ENCODE peak calls at places on chromosomes 5 and 9, in six cellular contexts. One of them, this sample, is unnamed. For H3K9me3, the result is how much of the 10 kb centered on the place peaks cover.

GRCh38 chr5:102856374-102856748 is 101.3 kb downstream of the PAM start:
- DNase-seq in effector memory CD4-positive, alpha-beta T cell: no peak
- DNase-seq in upper lobe of right lung: no peak
- DNase-seq in AG04450: no peak
- DNase-seq in ovary: no peak
- DNase-seq in left lung: no peak
- DNase-seq in this sample: no peak

GRCh38 chr5:169080352-169080938 is 220.5 kb downstream of the SLIT3 start:
- DNase-seq in effector memory CD4-positive, alpha-beta T cell: no peak
- DNase-seq in upper lobe of right lung: no peak
- DNase-seq in AG04450: no peak
- DNase-seq in ovary: no peak
- DNase-seq in left lung: no peak
- DNase-seq in this sample: no peak

GRCh38 chr5:73640861-73641320 is 14.9 kb downstream of the ARHGEF28 start:
- DNase-seq in effector memory CD4-positive, alpha-beta T cell: no peak
- DNase-seq in upper lobe of right lung: no peak
- DNase-seq in AG04450: no peak
- DNase-seq in ovary: no peak
- DNase-seq in left lung: no peak
- DNase-seq in this sample: no peak

GRCh38 chr9:34139477-34140146 is 13.1 kb upstream of the DCAF12 start:
- DNase-seq in effector memory CD4-positive, alpha-beta T cell: no peak
- DNase-seq in upper lobe of right lung: no peak
- DNase-seq in AG04450: peak
- DNase-seq in ovary: peak
- DNase-seq in left lung: peak
- DNase-seq in this sample: no peak

GRCh38 chr5:142432369-142432863 is 107.6 kb upstream of the SPRY4 start:
- DNase-seq in effector memory CD4-positive, alpha-beta T cell: peak
- DNase-seq in upper lobe of right lung: peak
- DNase-seq in AG04450: no peak
- DNase-seq in ovary: no peak
- DNase-seq in left lung: peak
- DNase-seq in this sample: no peak

GRCh38 chr5:124718376-124718775 is 28.1 kb downstream of the ZNF608 start:
- DNase-seq in effector memory CD4-positive, alpha-beta T cell: no peak
- DNase-seq in upper lobe of right lung: no peak
- DNase-seq in AG04450: no peak
- DNase-seq in ovary: no peak
- DNase-seq in left lung: no peak
- DNase-seq in this sample: no peak

GRCh38 chr9:120439147-120439546 is 140.8 kb downstream of the CDK5RAP2 start:
- DNase-seq in effector memory CD4-positive, alpha-beta T cell: no peak
- DNase-seq in upper lobe of right lung: no peak
- DNase-seq in AG04450: no peak
- DNase-seq in ovary: no peak
- DNase-seq in left lung: no peak
- DNase-seq in this sample: no peak

GRCh38 chr9:6973089-6973488 is 215.3 kb downstream of the KDM4C start:
- DNase-seq in effector memory CD4-positive, alpha-beta T cell: no peak
- DNase-seq in upper lobe of right lung: no peak
- DNase-seq in AG04450: no peak
- DNase-seq in ovary: no peak
- DNase-seq in left lung: no peak
- DNase-seq in this sample: no peak

GRCh38 chr5:109467058-109467457 is 57.3 kb upstream of the PJA2 start:
- DNase-seq in effector memory CD4-positive, alpha-beta T cell: no peak
- DNase-seq in upper lobe of right lung: no peak
- DNase-seq in AG04450: no peak
- DNase-seq in ovary: no peak
- DNase-seq in left lung: no peak
- DNase-seq in this sample: no peak

GRCh38 chr5:154479944-154480750 is 2.1 kb upstream of the HAND1 start:
- DNase-seq in effector memory CD4-positive, alpha-beta T cell: no peak
- DNase-seq in upper lobe of right lung: no peak
- DNase-seq in AG04450: no peak
- DNase-seq in ovary: no peak
- DNase-seq in left lung: no peak
- DNase-seq in this sample: no peak

GRCh38 chr5:150638488-150639316 is 1.8 kb upstream of the SYNPO start:
- DNase-seq in effector memory CD4-positive, alpha-beta T cell: no peak
- DNase-seq in upper lobe of right lung: peak
- DNase-seq in AG04450: no peak
- DNase-seq in ovary: no peak
- DNase-seq in left lung: no peak
- DNase-seq in this sample: no peak

GRCh38 chr5:73306741-73307275 is 133.8 kb downstream of the TMEM174 start:
- DNase-seq in effector memory CD4-positive, alpha-beta T cell: no peak
- DNase-seq in upper lobe of right lung: no peak
- DNase-seq in AG04450: no peak
- DNase-seq in ovary: no peak
- DNase-seq in left lung: no peak
- DNase-seq in this sample: no peak

GRCh38 chr5:80231243-80231642 is 24.6 kb downstream of the SERINC5 start:
- DNase-seq in effector memory CD4-positive, alpha-beta T cell: no peak
- DNase-seq in upper lobe of right lung: no peak
- DNase-seq in AG04450: no peak
- DNase-seq in ovary: no peak
- DNase-seq in left lung: no peak
- DNase-seq in this sample: no peak

GRCh38 chr9:87678650-87679355 is 47.1 kb upstream of the CTSL start:
- DNase-seq in effector memory CD4-positive, alpha-beta T cell: no peak
- DNase-seq in upper lobe of right lung: no peak
- DNase-seq in AG04450: peak
- DNase-seq in ovary: no peak
- DNase-seq in left lung: no peak
- DNase-seq in this sample: no peak

GRCh38 chr5:93278876-93279275 is 302.1 kb downstream of the NR2F1-AS1 start:
- DNase-seq in effector memory CD4-positive, alpha-beta T cell: no peak
- DNase-seq in upper lobe of right lung: no peak
- DNase-seq in AG04450: no peak
- DNase-seq in ovary: no peak
- DNase-seq in left lung: no peak
- DNase-seq in this sample: no peak

GRCh38 chr9:130659699-130660248 is 4.6 kb upstream of the PRDM12 start:
- DNase-seq in effector memory CD4-positive, alpha-beta T cell: no peak
- DNase-seq in upper lobe of right lung: no peak
- DNase-seq in AG04450: no peak
- DNase-seq in ovary: no peak
- DNase-seq in left lung: no peak
- DNase-seq in this sample: no peak

GRCh38 chr9:110555971-110556370 is 23.6 kb downstream of the SVEP1 start:
- DNase-seq in effector memory CD4-positive, alpha-beta T cell: no peak
- DNase-seq in upper lobe of right lung: no peak
- DNase-seq in AG04450: peak
- DNase-seq in ovary: peak
- DNase-seq in left lung: no peak
- DNase-seq in this sample: no peak

GRCh38 chr5:133944263-133945230 is 23.9 kb downstream of the C5orf15 start:
- DNase-seq in effector memory CD4-positive, alpha-beta T cell: no peak
- DNase-seq in upper lobe of right lung: no peak
- DNase-seq in AG04450: no peak
- DNase-seq in ovary: no peak
- DNase-seq in left lung: no peak
- DNase-seq in this sample: no peak

GRCh38 chr5:129096382-129096991 is 1.9 kb downstream of the ISOC1 start:
- DNase-seq in effector memory CD4-positive, alpha-beta T cell: no peak
- DNase-seq in upper lobe of right lung: no peak
- DNase-seq in AG04450: no peak
- DNase-seq in ovary: no peak
- DNase-seq in left lung: no peak
- DNase-seq in this sample: no peak

GRCh38 chr9:5557606-5558587 is 47.6 kb downstream of the PDCD1LG2 start:
- DNase-seq in effector memory CD4-positive, alpha-beta T cell: peak
- DNase-seq in upper lobe of right lung: no peak
- DNase-seq in AG04450: no peak
- DNase-seq in ovary: peak
- DNase-seq in left lung: peak
- DNase-seq in this sample: no peak

GRCh38 chr9:89422151-89422918 is 75.6 kb downstream of the SEMA4D start:
- DNase-seq in effector memory CD4-positive, alpha-beta T cell: peak
- DNase-seq in upper lobe of right lung: no peak
- DNase-seq in AG04450: peak
- DNase-seq in ovary: no peak
- DNase-seq in left lung: no peak
- DNase-seq in this sample: no peak

GRCh38 chr5:178387061-178387855 is 154.7 kb upstream of the PHYKPL start:
- DNase-seq in effector memory CD4-positive, alpha-beta T cell: no peak
- DNase-seq in upper lobe of right lung: peak
- DNase-seq in AG04450: no peak
- DNase-seq in ovary: no peak
- DNase-seq in left lung: no peak
- DNase-seq in this sample: no peak

GRCh38 chr5:124231794-124232193 is 514.6 kb downstream of the ZNF608 start:
- DNase-seq in effector memory CD4-positive, alpha-beta T cell: no peak
- DNase-seq in upper lobe of right lung: no peak
- DNase-seq in AG04450: no peak
- DNase-seq in ovary: no peak
- DNase-seq in left lung: no peak
- DNase-seq in this sample: no peak

GRCh38 chr5:56983593-56984361 is 31.9 kb upstream of the MIER3 start:
- DNase-seq in effector memory CD4-positive, alpha-beta T cell: no peak
- DNase-seq in upper lobe of right lung: no peak
- DNase-seq in AG04450: no peak
- DNase-seq in ovary: no peak
- DNase-seq in left lung: no peak
- DNase-seq in this sample: no peak

GRCh38 chr5:158013939-158014338 is 155.0 kb upstream of the CLINT1 start:
- DNase-seq in effector memory CD4-positive, alpha-beta T cell: no peak
- DNase-seq in upper lobe of right lung: no peak
- DNase-seq in AG04450: no peak
- DNase-seq in ovary: peak
- DNase-seq in left lung: no peak
- DNase-seq in this sample: no peak

GRCh38 chr9:136050706-136051567 is 44.2 kb downstream of the NACC2 start:
- DNase-seq in effector memory CD4-positive, alpha-beta T cell: no peak
- DNase-seq in upper lobe of right lung: peak
- DNase-seq in AG04450: no peak
- DNase-seq in ovary: peak
- DNase-seq in left lung: no peak
- DNase-seq in this sample: no peak

DNA sequence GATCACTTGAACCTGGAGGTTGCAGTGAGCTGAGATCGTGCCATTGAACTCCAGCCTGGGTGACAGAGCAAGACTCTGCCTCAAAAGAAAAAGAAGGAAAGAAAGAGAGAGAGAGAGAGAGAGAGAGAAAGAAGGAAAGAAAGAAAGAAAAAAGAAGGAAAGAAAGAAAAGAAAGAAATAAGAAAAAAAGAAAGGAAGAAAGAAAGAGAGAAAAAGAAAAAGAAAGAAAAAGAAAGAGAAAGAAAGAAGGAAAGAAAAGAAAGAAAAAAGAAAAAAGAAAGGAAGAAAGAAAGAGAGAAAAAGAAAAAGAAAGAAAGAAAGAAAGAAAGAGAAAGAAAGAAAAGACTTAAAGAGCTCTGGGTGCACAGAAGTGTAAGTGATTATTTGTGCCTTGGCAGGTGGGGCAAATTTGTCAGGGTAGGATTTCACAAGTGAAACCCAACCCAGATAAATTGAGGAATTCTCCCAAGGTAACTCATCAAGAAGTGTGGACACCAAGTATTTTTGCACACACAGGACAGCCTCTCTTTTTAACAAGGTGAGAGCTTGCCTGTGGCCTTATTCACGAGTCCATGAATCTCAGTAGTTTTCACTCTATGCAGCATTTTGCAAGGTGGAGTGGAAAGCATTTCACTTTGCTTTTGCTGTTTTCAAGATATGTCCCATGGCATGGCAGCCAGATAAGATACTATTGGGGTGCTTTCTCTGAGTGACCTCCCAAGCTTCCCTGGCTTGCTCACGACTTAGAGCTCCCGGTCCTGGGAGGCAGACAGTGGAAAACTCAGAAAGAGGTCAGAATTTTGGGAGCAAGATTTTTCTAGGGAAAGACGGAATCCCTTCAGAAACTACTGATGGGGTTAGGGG is 57.8 kb downstream of the C9orf153 start:
- DNase-seq in effector memory CD4-positive, alpha-beta T cell: no peak
- DNase-seq in upper lobe of right lung: no peak
- DNase-seq in AG04450: no peak
- DNase-seq in ovary: no peak
- DNase-seq in left lung: no peak
- DNase-seq in this sample: no peak
- H3K9me3 ChIP-seq in effector memory CD4-positive, alpha-beta T cell: under half
- H3K9me3 ChIP-seq in upper lobe of right lung: under half
- H3K9me3 ChIP-seq in AG04450: under half
- H3K9me3 ChIP-seq in ovary: under half
- H3K9me3 ChIP-seq in left lung: under half
- H3K9me3 ChIP-seq in this sample: under half

DNA sequence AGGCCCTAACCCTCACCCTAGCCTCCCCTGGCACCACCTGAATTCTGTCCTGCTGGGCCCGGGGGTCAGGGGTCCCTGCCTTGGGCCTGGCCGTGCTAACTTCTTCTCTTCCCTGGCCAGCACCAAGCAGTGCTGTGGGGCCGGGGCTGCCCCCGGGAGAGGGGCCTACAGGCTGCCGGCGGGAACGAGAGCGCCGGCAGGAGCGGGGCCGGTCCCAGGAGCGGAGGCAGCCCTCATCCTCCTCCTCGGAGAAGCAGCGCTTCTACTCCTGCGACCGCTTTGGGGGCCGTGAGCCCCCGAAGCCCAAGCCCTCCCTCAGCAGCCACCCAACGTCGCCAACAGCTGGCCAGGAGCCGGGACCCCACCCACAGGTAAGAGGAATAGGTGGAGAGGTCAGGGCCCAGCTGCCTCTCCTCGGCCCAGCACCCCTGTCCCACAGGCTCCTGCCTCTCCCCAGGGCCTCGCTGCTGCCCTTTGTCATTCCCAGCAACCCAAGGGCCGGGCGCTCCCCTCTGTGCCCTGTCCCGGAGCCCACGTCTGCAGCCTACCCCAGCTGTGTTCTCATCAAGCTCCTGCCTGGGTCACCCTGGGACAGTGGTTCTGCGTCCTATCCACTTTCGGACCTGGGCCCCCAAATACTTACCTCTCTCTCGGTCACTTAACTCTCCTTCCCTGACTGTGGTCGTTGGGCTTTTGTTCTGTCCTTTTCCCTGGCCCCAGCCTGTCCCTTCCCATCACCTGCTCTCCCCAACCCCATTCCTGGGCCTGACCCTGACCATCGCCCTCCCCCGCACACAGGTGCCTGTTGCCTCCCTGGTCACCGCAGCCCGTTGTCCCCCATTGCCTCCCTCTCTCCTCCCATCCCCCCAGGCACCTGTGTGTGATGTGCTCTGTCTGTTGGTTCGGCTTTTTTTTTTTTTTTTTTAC is 243.2 kb downstream of the CACNA1B start:
- DNase-seq in effector memory CD4-positive, alpha-beta T cell: no peak
- DNase-seq in upper lobe of right lung: no peak
- DNase-seq in AG04450: no peak
- DNase-seq in ovary: no peak
- DNase-seq in left lung: peak
- DNase-seq in this sample: no peak
- H3K9me3 ChIP-seq in effector memory CD4-positive, alpha-beta T cell: under half
- H3K9me3 ChIP-seq in upper lobe of right lung: under half
- H3K9me3 ChIP-seq in AG04450: half or more
- H3K9me3 ChIP-seq in ovary: under half
- H3K9me3 ChIP-seq in left lung: under half
- H3K9me3 ChIP-seq in this sample: under half

GRCh38 chr5:140785905-140786686 is at the start of gene PCDHA1:
- DNase-seq in effector memory CD4-positive, alpha-beta T cell: no peak
- DNase-seq in upper lobe of right lung: no peak
- DNase-seq in AG04450: no peak
- DNase-seq in ovary: no peak
- DNase-seq in left lung: no peak
- DNase-seq in this sample: no peak
- H3K9me3 ChIP-seq in effector memory CD4-positive, alpha-beta T cell: under half
- H3K9me3 ChIP-seq in upper lobe of right lung: under half
- H3K9me3 ChIP-seq in AG04450: under half
- H3K9me3 ChIP-seq in ovary: under half
- H3K9me3 ChIP-seq in left lung: half or more
- H3K9me3 ChIP-seq in this sample: under half

GRCh38 chr9:132728497-132728896 is 58.2 kb downstream of the GTF3C4 start:
- DNase-seq in effector memory CD4-positive, alpha-beta T cell: no peak
- DNase-seq in upper lobe of right lung: no peak
- DNase-seq in AG04450: no peak
- DNase-seq in ovary: no peak
- DNase-seq in left lung: no peak
- DNase-seq in this sample: no peak
- H3K9me3 ChIP-seq in effector memory CD4-positive, alpha-beta T cell: under half
- H3K9me3 ChIP-seq in upper lobe of right lung: under half
- H3K9me3 ChIP-seq in AG04450: under half
- H3K9me3 ChIP-seq in ovary: under half
- H3K9me3 ChIP-seq in left lung: under half
- H3K9me3 ChIP-seq in this sample: under half